ENCODE peak calls at places on chromosome 16, in nine cellular contexts. L is neural progenitor cell, J is mucosa of descending colon, M is colonic mucosa, P is RWPE1, U is kidney epithelial cell, I is HFFc6, B is AG04450, G is HFF-Myc. H is an unnamed sample.

GRCh38 chr16:9480503-9480902 is 389.1 kb downstream of the HAPSTR1 start:
- DNase-seq in L (no peak), J (no peak), M (no peak), P (no peak), U (no peak), I (no peak), B (no peak), G (no peak), H (no peak)

GRCh38 chr16:70380205-70380918 is 33.7 kb downstream of the DDX19A start:
- DNase-seq in L (peak), J (peak), M (peak), P (peak), U (peak), I (peak), B (peak), G (peak), H (peak)

GRCh38 chr16:84509032-84509950 is 4.8 kb upstream of the MEAK7 start:
- DNase-seq in L (no peak), J (no peak), M (no peak), P (no peak), U (no peak), I (no peak), B (no peak), G (no peak), H (no peak)

GRCh38 chr16:55292491-55292890 is 31.5 kb upstream of the IRX6 start:
- DNase-seq in L (peak), J (no peak), M (no peak), P (no peak), U (no peak), I (no peak), B (no peak), G (no peak), H (no peak)

GRCh38 chr16:8863594-8864424 is 5.0 kb downstream of the CARHSP1 start:
- DNase-seq in L (peak), J (peak), M (peak), P (no peak), U (no peak), I (no peak), B (no peak), G (no peak), H (no peak)

GRCh38 chr16:1960665-1961630 is 1.6 kb downstream of the NDUFB10 start:
- DNase-seq in L (peak), J (peak), M (no peak), P (no peak), U (no peak), I (peak), B (no peak), G (peak), H (peak)

GRCh38 chr16:3458278-3458851 is 14.9 kb downstream of the NAA60 start:
- DNase-seq in L (peak), J (peak), M (peak), P (peak), U (no peak), I (peak), B (no peak), G (no peak), H (peak)

GRCh38 chr16:84504420-84505248 is at the start of gene MEAK7:
- DNase-seq in L (peak), J (peak), M (peak), P (peak), U (peak), I (peak), B (peak), G (peak), H (peak)

GRCh38 chr16:49467540-49468372 is 94.2 kb downstream of the C16orf78 start:
- DNase-seq in L (no peak), J (no peak), M (peak), P (no peak), U (no peak), I (no peak), B (no peak), G (no peak), H (no peak)

GRCh38 chr16:17144431-17144830 is 326.3 kb downstream of the XYLT1 start:
- DNase-seq in L (no peak), J (no peak), M (no peak), P (no peak), U (no peak), I (no peak), B (no peak), G (no peak), H (no peak)

GRCh38 chr16:49964316-49964715 is 60.7 kb upstream of the CNEP1R1 start:
- DNase-seq in L (no peak), J (no peak), M (no peak), P (no peak), U (no peak), I (no peak), B (no peak), G (no peak), H (no peak)

GRCh38 chr16:56102159-56102798 is 89.0 kb upstream of the GNAO1 start:
- DNase-seq in L (peak), J (peak), M (peak), P (no peak), U (no peak), I (no peak), B (no peak), G (no peak), H (no peak)

GRCh38 chr16:61014869-61015268 is 1021.4 kb downstream of the CDH8 start:
- DNase-seq in L (no peak), J (no peak), M (no peak), P (no peak), U (no peak), I (no peak), B (no peak), G (no peak), H (no peak)
- TF ChIP-seq CTCF in L (peak), J (no peak), M (no peak), P (no peak), U (no peak), I (no peak), B (no peak), G (no peak), H (no peak)

GRCh38 chr16:74771656-74772315 is 2.8 kb downstream of the FA2H start:
- DNase-seq in L (no peak), J (no peak), M (no peak), P (no peak), U (no peak), I (no peak), B (no peak), G (no peak), H (no peak)

GRCh38 chr16:74773431-74774222 is 993 bp downstream of the FA2H start:
- DNase-seq in L (no peak), J (peak), M (peak), P (no peak), U (no peak), I (no peak), B (no peak), G (no peak), H (no peak)

GRCh38 chr16:74776926-74777325 is 2.3 kb upstream of the FA2H start:
- DNase-seq in L (no peak), J (no peak), M (no peak), P (no peak), U (no peak), I (no peak), B (no peak), G (no peak), H (no peak)

GRCh38 chr16:74775255-74775654 is 635 bp upstream of the FA2H start:
- DNase-seq in L (no peak), J (no peak), M (no peak), P (no peak), U (no peak), I (no peak), B (no peak), G (no peak), H (no peak)

GRCh38 chr16:74774223-74775139 is at the start of gene FA2H:
- DNase-seq in L (peak), J (peak), M (peak), P (peak), U (peak), I (no peak), B (no peak), G (no peak), H (peak)
- TF ChIP-seq CTCF in L (peak), J (peak), M (peak), P (peak), U (no peak), I (peak), B (peak), G (no peak), H (peak)

GRCh38 chr16:79307214-79307613 is 293.3 kb downstream of the MAF start:
- DNase-seq in L (no peak), J (peak), M (peak), P (no peak), U (no peak), I (no peak), B (no peak), G (no peak), H (no peak)
- TF ChIP-seq CTCF in L (no peak), J (no peak), M (no peak), P (no peak), U (no peak), I (no peak), B (no peak), G (no peak), H (no peak)

GRCh38 chr16:57377080-57377841 is 5.0 kb downstream of the CX3CL1 start:
- DNase-seq in L (no peak), J (no peak), M (no peak), P (peak), U (no peak), I (no peak), B (peak), G (no peak), H (peak)
- TF ChIP-seq CTCF in L (no peak), J (no peak), M (no peak), P (no peak), U (peak), I (no peak), B (no peak), G (no peak), H (peak)

GRCh38 chr16:85567101-85567866 is 45.8 kb upstream of the GSE1 start:
- DNase-seq in L (no peak), J (peak), M (peak), P (no peak), U (no peak), I (no peak), B (no peak), G (no peak), H (peak)

GRCh38 chr16:85565340-85565739 is 47.8 kb upstream of the GSE1 start:
- DNase-seq in L (no peak), J (no peak), M (no peak), P (no peak), U (no peak), I (no peak), B (no peak), G (no peak), H (no peak)

GRCh38 chr16:85568519-85568918 is 44.6 kb upstream of the GSE1 start:
- DNase-seq in L (no peak), J (peak), M (peak), P (no peak), U (no peak), I (no peak), B (no peak), G (no peak), H (no peak)

GRCh38 chr16:85565796-85566501 is 47.2 kb upstream of the GSE1 start:
- DNase-seq in L (no peak), J (peak), M (no peak), P (no peak), U (no peak), I (no peak), B (no peak), G (no peak), H (no peak)

DNA sequence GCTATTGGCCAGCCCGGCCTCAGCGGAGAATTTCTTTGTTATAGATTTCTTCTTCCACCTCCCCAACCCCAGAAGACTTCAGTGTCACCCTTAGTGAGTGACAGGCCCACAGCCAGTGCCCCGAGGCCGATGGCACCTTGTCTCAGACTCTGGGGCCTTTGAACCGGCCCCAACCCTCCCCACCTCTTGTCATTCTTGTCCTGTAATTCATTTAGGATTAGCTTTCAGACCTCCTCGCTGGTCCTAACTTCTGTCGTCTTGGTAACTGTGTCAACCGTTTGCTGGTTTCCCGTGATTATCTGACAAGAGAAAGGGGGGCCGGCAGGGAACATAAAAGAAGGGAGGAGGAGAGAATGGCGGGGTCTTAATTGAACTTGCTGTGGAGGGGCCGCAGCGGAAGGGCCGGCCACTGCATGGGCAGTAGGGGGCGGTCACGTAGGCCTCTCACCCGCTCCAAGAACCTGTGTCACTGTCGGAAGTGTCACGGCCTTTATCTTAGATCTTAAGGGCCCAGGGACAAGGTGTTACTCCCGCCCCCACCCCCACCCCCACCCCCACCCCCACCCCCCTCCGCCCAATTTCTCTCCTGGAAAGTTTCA is 46.5 kb upstream of the GSE1 start:
- DNase-seq in L (peak), J (no peak), M (peak), P (no peak), U (no peak), I (no peak), B (no peak), G (no peak), H (no peak)
- TF ChIP-seq CTCF in L (peak), J (no peak), M (peak), P (no peak), U (peak), I (no peak), B (no peak), G (no peak), H (no peak)

GRCh38 chr16:89945654-89946053 is 2.9 kb upstream of the DEF8 start:
- DNase-seq in L (no peak), J (no peak), M (no peak), P (no peak), U (no peak), I (no peak), B (no peak), G (no peak), H (no peak)
- TF ChIP-seq CTCF in L (no peak), J (no peak), M (no peak), P (no peak), U (no peak), I (peak), B (no peak), G (no peak), H (no peak)

H was measured in activated CD8-positive, alpha-beta T cell treated with anti-CD3 and anti-CD28 coated beads for 36 hours.